ENCODE peak calls at places on chromosome 1, in six cellular contexts. E is brain pericyte; U is epithelial cell of esophagus; X is activated CD4-positive, alpha-beta T cell treated with anti-CD3 and anti-CD28 coated beads, Interleukin-2, amount 10 ng/mL, durations not matched to agents 7 days and 5 days; G is kidney tubule cell; Y is activated T-helper 9 cell treated with anti-CD3 and anti-CD28 coated beads, Interleukin-2, amount 50 U/mL, for 16 hours. H is an unnamed sample.

GRCh38 chr1:43522776-43523480 is 7.8 kb upstream of the PTPRF start:
- DNase-seq in U (peak; percentile 99), Y (no peak), E (no peak), G (peak; percentile 97), X (no peak), H (no peak)

GRCh38 chr1:215358356-215358755 is 208.7 kb upstream of the KCTD3 start:
- DNase-seq in Y (no peak), G (no peak), U (no peak), X (no peak), E (no peak), H (no peak)

GRCh38 chr1:162171078-162171477 is 101.6 kb downstream of the NOS1AP start:
- DNase-seq in Y (no peak), G (no peak), U (no peak), X (no peak), E (no peak), H (no peak)

GRCh38 chr1:61453111-61453961 is 271.6 kb downstream of the TM2D1 start:
- DNase-seq in G (peak; percentile 93), Y (peak; percentile 43), X (peak; percentile 70), E (peak; percentile 74), U (peak; percentile 94), H (peak; percentile 22)

GRCh38 chr1:161930064-161930463 is 93.6 kb downstream of the OLFML2B start:
- DNase-seq in U (no peak), Y (no peak), X (no peak), G (no peak), E (no peak), H (no peak)

GRCh38 chr1:94335950-94336349 is 82.2 kb upstream of the ABCD3 start:
- DNase-seq in Y (no peak), G (peak; percentile 93), E (peak; percentile 79), U (peak; percentile 93), X (peak; percentile 40), H (no peak)

GRCh38 chr1:78649628-78650027 is at the start of gene IFI44:
- DNase-seq in X (peak; percentile 83), E (peak; percentile 53), U (peak; percentile 75), Y (peak; percentile 57), G (peak; percentile 81), H (no peak)

GRCh38 chr1:247373721-247374141 is 42.1 kb upstream of the ZNF496 start:
- DNase-seq in E (no peak), X (peak; percentile 69), Y (peak; percentile 25), G (no peak), U (peak; percentile 55), H (peak; percentile 25)

GRCh38 chr1:1470626-1471388 is 758 bp upstream of the ATAD3B start:
- DNase-seq in U (peak; percentile 46), Y (no peak), X (peak; percentile 23), G (peak; percentile 2), E (no peak), H (no peak)

GRCh38 chr1:56433056-56433577 is 146.2 kb downstream of the PLPP3 start:
- DNase-seq in Y (no peak), U (no peak), X (no peak), E (no peak), G (no peak), H (no peak)

GRCh38 chr1:11978290-11978689 is 2.0 kb upstream of the MFN2 start:
- DNase-seq in U (no peak), Y (no peak), E (no peak), G (no peak), X (no peak), H (no peak)

GRCh38 chr1:7680791-7681165 is 90.3 kb upstream of the VAMP3 start:
- DNase-seq in U (no peak), Y (no peak), X (no peak), G (peak; percentile 15), E (no peak), H (no peak)

GRCh38 chr1:94106716-94107115 is 14.2 kb downstream of the ABCA4 start:
- DNase-seq in G (peak; percentile 77), E (no peak), X (no peak), U (no peak), Y (no peak), H (no peak)

GRCh38 chr1:171434717-171435346 is 50.5 kb upstream of the PRRC2C start:
- DNase-seq in G (peak; percentile 83), U (peak; percentile 92), E (no peak), X (no peak), Y (no peak), H (no peak)

GRCh38 chr1:230587056-230587455 is 55.2 kb upstream of the COG2 start:
- DNase-seq in X (no peak), G (peak; percentile 58), E (no peak), Y (no peak), U (no peak), H (no peak)

GRCh38 chr1:116751626-116752025 is 2.6 kb upstream of the CD2 start:
- DNase-seq in U (no peak), X (no peak), E (no peak), G (no peak), Y (no peak), H (no peak)

GRCh38 chr1:205374205-205375078 is 17.7 kb upstream of the KLHDC8A start:
- DNase-seq in Y (no peak), U (peak; percentile 85), G (peak; percentile 54), X (no peak), E (no peak), H (no peak)

GRCh38 chr1:209246660-209247059 is 336.9 kb upstream of the CAMK1G start:
- DNase-seq in E (no peak), U (peak; percentile 71), G (peak; percentile 56), Y (no peak), X (no peak), H (no peak)

GRCh38 chr1:1173793-1174415 is at the start of gene TTLL10:
- DNase-seq in U (no peak), G (no peak), E (no peak), X (peak; percentile 79), Y (no peak), H (no peak)

GRCh38 chr1:246320286-246320685 is 186.8 kb downstream of the SMYD3 start:
- DNase-seq in G (no peak), U (no peak), Y (no peak), E (no peak), X (no peak), H (no peak)

GRCh38 chr1:62230724-62231123 is 36.1 kb downstream of the L1TD1 start:
- DNase-seq in E (no peak), Y (no peak), G (peak; percentile 97), X (no peak), U (peak; percentile 100), H (no peak)

GRCh38 chr1:63975447-63975846 is 201.6 kb downstream of the ROR1 start:
- DNase-seq in G (no peak), E (no peak), Y (no peak), U (no peak), X (no peak), H (no peak)

GRCh38 chr1:19032701-19033515 is 76.4 kb upstream of the IFFO2 start:
- DNase-seq in G (no peak), X (no peak), U (no peak), Y (no peak), E (no peak), H (no peak)

H was measured in stimulated activated CD4-positive, alpha-beta T cell treated with anti-CD3 and anti-CD28 coated beads, TNF-alpha, amount 100 ng/mL, for 4 hours.